ENCODE peak calls at places on chromosomes 2 and 18, in nine cellular contexts. I, Y, O, Q, S, F, R, K and W are unnamed samples. For H3K4me1, the result is how much of the 10 kb centered on the place peaks cover.

GRCh38 chr18:8165095-8165494 is 444.1 kb upstream of the RAB12 start:
- DNase-seq in K (no peak), I (no peak), O (no peak), R (no peak), S (no peak), Q (no peak), F (no peak), Y (no peak), W (no peak)

GRCh38 chr2:114160263-114161001 is 270.5 kb downstream of the ACTR3 start:
- DNase-seq in S (no peak), K (no peak), O (no peak), Y (no peak), F (no peak), R (no peak), Q (peak), I (no peak), W (no peak)

GRCh38 chr2:166700079-166700478 is 188.2 kb upstream of the XIRP2 start:
- DNase-seq in S (no peak), R (no peak), K (no peak), I (peak), F (no peak), Q (peak), O (no peak), Y (no peak), W (peak)

GRCh38 chr2:223082701-223083100 is 30.7 kb downstream of the KCNE4 start:
- DNase-seq in K (no peak), R (no peak), Y (no peak), S (no peak), Q (no peak), F (no peak), O (no peak), I (no peak), W (peak)

GRCh38 chr18:33116376-33116775 is 324.1 kb downstream of the CCDC178 start:
- DNase-seq in I (peak), K (peak), R (no peak), S (no peak), Y (peak), F (no peak), O (no peak), Q (peak), W (no peak)

GRCh38 chr2:197873293-197873701 is 68.9 kb downstream of the PLCL1 start:
- DNase-seq in F (peak), R (no peak), I (peak), Q (no peak), O (no peak), K (peak), S (no peak), Y (no peak), W (peak)

GRCh38 chr2:167332358-167332757 is 444.1 kb downstream of the XIRP2 start:
- DNase-seq in F (no peak), I (peak), S (no peak), Y (peak), Q (no peak), K (no peak), R (no peak), O (no peak), W (no peak)

GRCh38 chr2:108934583-108935230 is 54.3 kb downstream of the EDAR start:
- DNase-seq in I (no peak), R (no peak), K (no peak), O (no peak), F (no peak), Y (no peak), Q (no peak), S (no peak), W (no peak)

GRCh38 chr2:1784087-1784486 is 39.8 kb upstream of the PXDN start:
- DNase-seq in I (no peak), Y (no peak), R (no peak), O (no peak), K (no peak), F (no peak), Q (no peak), S (no peak), W (peak)

GRCh38 chr2:100278986-100279385 is 43.3 kb downstream of the LONRF2 start:
- DNase-seq in Y (no peak), I (no peak), R (no peak), F (no peak), Q (no peak), O (no peak), K (no peak), S (no peak), W (no peak)

GRCh38 chr2:41782306-41783158 is 265.3 kb upstream of the PKDCC start:
- DNase-seq in R (peak), S (peak), O (peak), F (peak), K (peak), Q (peak), Y (peak), I (peak), W (peak)

GRCh38 chr18:55869547-55869946 is 281.6 kb upstream of the TCF4 start:
- DNase-seq in I (no peak), S (no peak), Q (no peak), O (no peak), Y (peak), F (no peak), R (no peak), K (no peak), W (peak)

GRCh38 chr2:235054497-235054896 is 102.7 kb downstream of the SH3BP4 start:
- DNase-seq in I (no peak), Q (no peak), K (peak), O (no peak), S (no peak), Y (peak), R (no peak), F (no peak), W (no peak)

GRCh38 chr2:177771191-177771590 is 301.4 kb downstream of the PDE11A start:
- DNase-seq in K (peak), F (no peak), Y (no peak), I (peak), R (no peak), O (no peak), S (no peak), Q (no peak), W (no peak)

GRCh38 chr2:3189076-3189591 is 188.5 kb downstream of the EIPR1 start:
- DNase-seq in Y (no peak), K (no peak), F (no peak), O (peak), S (no peak), R (no peak), I (peak), Q (no peak), W (no peak)

GRCh38 chr2:156399950-156400703 is 36.1 kb upstream of the GPD2 start:
- DNase-seq in Q (peak), Y (no peak), O (peak), K (peak), I (peak), F (peak), S (no peak), R (peak), W (peak)

GRCh38 chr2:134099273-134099672 is 154.6 kb upstream of the MGAT5 start:
- DNase-seq in R (no peak), S (no peak), Y (no peak), F (no peak), K (no peak), O (no peak), Q (no peak), I (no peak), W (no peak)

GRCh38 chr2:216880509-216881184 is 20.8 kb upstream of the TNP1 start:
- DNase-seq in R (no peak), O (peak), F (no peak), S (no peak), I (no peak), K (peak), Y (no peak), Q (peak), W (no peak)

GRCh38 chr2:20457027-20457426 is 10.2 kb downstream of the RHOB start:
- DNase-seq in R (no peak), K (peak), Y (peak), O (no peak), I (no peak), F (no peak), Q (peak), S (no peak), W (peak)

GRCh38 chr18:62784966-62785413 is 69.6 kb downstream of the PHLPP1 start:
- DNase-seq in S (no peak), F (peak), Q (no peak), O (peak), I (no peak), R (no peak), K (peak), Y (no peak), W (peak)

GRCh38 chr2:16318474-16319195 is 347.0 kb downstream of the CYRIA start:
- DNase-seq in S (no peak), Y (no peak), I (no peak), Q (peak), F (peak), R (no peak), K (no peak), O (peak), W (no peak)

GRCh38 chr18:62128157-62128556 is 58.7 kb downstream of the PIGN start:
- DNase-seq in K (peak), I (peak), Q (no peak), O (peak), Y (peak), R (no peak), F (no peak), S (no peak), W (peak)

GRCh38 chr2:223970343-223971128 is 13.3 kb downstream of the MRPL44 start:
- DNase-seq in K (peak), O (peak), I (peak), R (no peak), S (peak), Q (peak), F (peak), Y (peak), W (peak)

GRCh38 chr2:233532971-233533370 is 33.6 kb downstream of the USP40 start:
- DNase-seq in K (no peak), S (no peak), I (no peak), O (no peak), F (no peak), Y (no peak), Q (no peak), R (no peak), W (no peak)

GRCh38 chr2:179265082-179265575 is 497 bp upstream of the SESTD1 start:
- DNase-seq in R (no peak), Q (no peak), S (no peak), I (peak), F (no peak), O (peak), K (peak), Y (peak), W (peak)

GRCh38 chr2:232901711-232902578 is 31.9 kb downstream of the SNORC start:
- DNase-seq in Y (peak), I (peak), K (peak), Q (peak), R (peak), F (no peak), S (no peak), O (peak), W (peak)

GRCh38 chr2:240135706-240136012 is 446 bp downstream of the COPS9 start:
- DNase-seq in I (no peak), S (no peak), F (no peak), Y (no peak), K (no peak), Q (no peak), R (peak), O (peak), W (no peak)
- H3K4me1 ChIP-seq in I (under half), S (under half), F (under half), Y (under half), K (under half), Q (under half), R (under half), O (under half), W (under half)

DNA sequence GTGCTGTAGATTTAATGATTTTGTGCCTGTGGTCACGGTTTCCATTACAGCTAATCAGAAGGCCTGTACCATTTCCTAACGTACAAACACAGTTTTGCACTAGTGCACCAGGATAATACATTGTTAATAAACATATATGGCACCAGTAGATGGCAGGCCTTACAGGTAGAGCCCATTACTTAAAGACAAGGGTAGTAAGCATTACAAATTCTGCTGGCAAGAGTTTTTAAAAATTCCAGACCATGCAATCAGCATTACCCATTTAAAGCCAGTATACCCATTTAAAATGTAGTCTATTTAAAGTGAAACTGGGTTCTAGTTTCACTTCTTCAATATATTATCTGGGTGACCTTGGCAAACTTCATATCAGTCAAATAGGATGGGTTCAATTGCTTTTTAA is 224.2 kb downstream of the NUP35 start:
- DNase-seq in I (peak), O (no peak), S (no peak), R (no peak), Q (no peak), K (no peak), Y (no peak), F (no peak), W (no peak)
- H3K4me2 ChIP-seq in I (no peak), O (no peak), S (no peak), R (no peak), Q (no peak), K (no peak), Y (no peak), F (no peak), W (no peak)

DNA sequence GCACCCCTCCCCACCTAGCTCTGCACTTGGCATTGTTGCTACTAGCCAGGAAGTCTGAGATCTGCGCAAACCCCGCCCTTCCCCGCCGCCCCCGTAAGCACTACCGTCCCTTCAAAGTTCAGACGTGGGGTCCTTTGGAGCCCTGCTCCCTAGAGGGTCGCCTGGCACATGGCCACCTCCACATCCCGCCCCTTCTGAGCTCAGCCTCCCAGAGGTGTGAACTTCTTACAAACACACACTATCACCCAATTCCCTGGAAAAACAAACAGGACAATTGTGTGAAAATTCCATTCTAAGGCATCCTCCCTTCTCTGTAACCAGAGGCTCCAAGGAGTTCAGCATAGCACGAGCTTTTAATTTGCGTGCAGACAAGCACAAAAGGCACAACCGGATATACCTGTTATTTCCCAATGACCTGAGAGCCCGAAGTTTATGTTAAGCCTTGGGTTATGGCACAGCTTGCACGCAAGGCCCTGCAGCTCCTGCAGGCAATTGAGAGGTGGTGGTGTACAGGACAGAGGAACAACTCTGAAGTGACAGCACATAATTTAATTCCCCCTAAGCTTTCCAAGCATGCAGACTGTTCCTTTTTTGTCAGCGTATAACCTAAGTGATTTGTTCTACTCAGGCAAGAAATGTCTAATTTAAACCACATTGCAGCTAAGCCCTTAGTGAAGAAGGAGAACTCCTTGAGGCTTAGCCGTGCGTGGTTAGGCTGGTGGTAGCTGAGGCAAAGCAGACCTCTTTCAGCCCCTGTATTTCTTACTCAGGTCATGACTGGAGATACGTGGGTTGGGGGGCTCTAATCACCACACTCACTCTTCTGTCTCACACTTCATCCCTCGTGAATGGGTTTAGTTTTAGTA is 20.3 kb upstream of the CYP1B1 start:
- DNase-seq in I (peak), Y (no peak), O (no peak), F (peak), K (no peak), R (no peak), Q (peak), S (no peak), W (peak)
- H3K4me1 ChIP-seq in I (under half), Y (under half), O (half or more), F (under half), K (under half), R (half or more), Q (under half), S (under half), W (half or more)

DNA sequence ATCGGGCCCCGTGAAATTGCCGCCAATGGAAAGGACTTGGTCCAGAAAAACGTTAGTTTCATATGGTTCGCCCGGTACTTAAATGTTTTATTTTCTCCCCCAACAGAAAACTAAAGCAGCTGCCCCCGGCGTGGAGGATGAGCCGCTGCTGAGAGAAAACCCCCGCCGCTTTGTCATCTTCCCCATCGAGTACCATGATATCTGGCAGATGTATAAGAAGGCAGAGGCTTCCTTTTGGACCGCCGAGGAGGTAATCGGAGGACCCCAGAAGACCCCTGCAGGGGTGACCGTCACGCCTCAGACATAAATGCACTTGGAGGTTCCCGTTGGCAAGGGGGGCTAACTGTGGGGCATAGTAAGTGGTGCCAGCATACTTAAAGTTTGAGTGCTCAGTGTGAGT is 742 bp downstream of the RRM2 start:
- DNase-seq in O (no peak), K (no peak), Y (no peak), R (no peak), Q (no peak), I (no peak), F (peak), S (no peak), W (peak)
- H3K4me2 ChIP-seq in O (peak), K (peak), Y (peak), R (peak), Q (peak), I (peak), F (peak), S (peak), W (peak)

GRCh38 chr2:45180033-45180746 is 170.9 kb upstream of the SIX2 start:
- DNase-seq in I (no peak), Q (no peak), Y (no peak), O (no peak), S (no peak), F (no peak), K (no peak), R (no peak), W (no peak)
- H3K4me1 ChIP-seq in I (under half), Q (under half), Y (under half), O (half or more), S (under half), F (under half), K (under half), R (under half), W (half or more)

GRCh38 chr2:171365232-171365631 is 68.6 kb downstream of the METTL8 start:
- DNase-seq in S (no peak), R (no peak), O (no peak), I (peak), F (no peak), Q (no peak), K (peak), Y (peak), W (no peak)
- H3K4me2 ChIP-seq in S (no peak), R (no peak), O (no peak), I (peak), F (no peak), Q (no peak), K (peak), Y (no peak), W (no peak)

GRCh38 chr2:55014962-55015939 is 35.0 kb downstream of the RTN4 start:
- DNase-seq in Y (peak), I (peak), S (no peak), K (peak), R (peak), Q (peak), F (peak), O (peak), W (peak)
- H3K4me1 ChIP-seq in Y (half or more), I (half or more), S (under half), K (under half), R (half or more), Q (under half), F (under half), O (half or more), W (half or more)

DNA sequence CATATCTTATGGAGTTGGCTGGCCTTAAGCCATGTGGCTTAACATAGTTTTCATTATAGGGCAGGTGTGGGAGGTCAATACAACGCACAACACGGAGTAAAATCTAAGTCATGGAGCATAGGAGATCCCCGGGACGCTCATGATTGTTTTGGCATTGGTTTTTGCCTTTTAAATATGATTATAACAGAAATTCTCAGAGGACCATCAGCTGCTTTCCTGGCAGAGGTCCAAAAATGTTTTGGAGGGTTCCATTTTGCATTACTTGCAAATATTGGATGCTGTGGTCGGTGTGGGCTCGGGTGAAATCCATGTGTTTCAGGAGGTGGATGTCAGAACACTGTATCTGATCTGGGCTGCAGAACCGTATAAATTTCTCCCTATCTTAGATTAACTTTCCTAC is 3.4 kb downstream of the NCOA1 start:
- DNase-seq in F (no peak), K (no peak), O (no peak), Q (peak), I (no peak), R (no peak), S (no peak), Y (no peak), W (no peak)
- H3K4me2 ChIP-seq in F (no peak), K (no peak), O (no peak), Q (peak), I (no peak), R (no peak), S (no peak), Y (no peak), W (no peak)

DNA sequence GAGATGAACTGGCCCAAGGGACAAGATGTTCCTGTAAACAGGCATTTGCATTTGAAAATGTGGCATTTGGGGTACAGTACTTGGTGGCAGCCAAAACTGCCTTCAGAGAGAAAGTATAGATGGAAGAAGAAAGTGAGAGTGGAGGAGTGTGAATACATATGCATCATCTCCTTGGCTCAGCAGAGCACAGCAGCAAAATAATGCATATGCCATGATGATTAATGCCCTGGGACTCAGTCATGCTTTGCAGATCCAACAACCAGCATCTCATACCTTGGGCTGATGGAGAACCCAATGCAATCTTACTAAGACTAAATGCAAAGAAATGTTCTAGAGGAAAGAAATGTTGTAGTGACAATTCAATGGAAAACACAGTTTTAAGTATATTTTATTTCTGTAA is 29.7 kb upstream of the CYTIP start:
- DNase-seq in S (no peak), R (no peak), Q (no peak), K (no peak), I (no peak), F (no peak), Y (no peak), O (no peak), W (peak)
- H3K4me1 ChIP-seq in S (under half), R (under half), Q (under half), K (under half), I (under half), F (under half), Y (under half), O (under half), W (under half)